ENCODE peak calls at places on chromosomes 3 and 15, in eight cellular contexts. Z is HT-29; E is head of caudate nucleus; N is fibroblast of lung; W is activated naive CD4-positive, alpha-beta T cell treated with Interleukin-2 at 50 U/mL for 16 hours; B is ovary; J is kidney glomerular epithelial cell; H is T follicular helper cell. U is an unnamed sample.

GRCh38 chr3:3125977-3126376 is 763 bp upstream of the TRNT1 start:
- DNase-seq in Z (no peak), E (no peak), N (no peak), W (no peak), B (peak; percentile 20), J (no peak), H (no peak), U (no peak)

GRCh38 chr15:78709263-78709882 is 68.4 kb upstream of the CHRNB4 start:
- DNase-seq in Z (peak; percentile 87), E (peak; percentile 52), N (peak; percentile 26), W (peak; percentile 69), B (peak; percentile 58), J (peak; percentile 33), H (peak; percentile 43), U (peak; percentile 47)

GRCh38 chr15:48330045-48330840 is 986 bp upstream of the DUT start:
- DNase-seq in Z (peak; percentile 41), E (no peak), N (peak; percentile 19), W (no peak), B (no peak), J (peak; percentile 22), H (no peak), U (peak; percentile 8)

GRCh38 chr3:166123576-166123975 is 286.4 kb upstream of the BCHE start:
- DNase-seq in Z (no peak), E (no peak), N (peak; percentile 2), W (no peak), B (no peak), J (no peak), H (no peak), U (peak; percentile 56)

GRCh38 chr15:31237042-31237324 is 89.7 kb upstream of the KLF13 start:
- DNase-seq in Z (no peak), E (peak; percentile 32), N (no peak), W (no peak), B (no peak), J (no peak), H (no peak), U (no peak)

GRCh38 chr15:58931985-58932384 is 1.5 kb downstream of the SLTM start:
- DNase-seq in Z (peak; percentile 69), E (no peak), N (peak; percentile 81), W (no peak), B (no peak), J (peak; percentile 40), H (no peak), U (peak; percentile 19)

GRCh38 chr3:111636506-111636905 is 41.4 kb upstream of the ZBED2 start:
- DNase-seq in Z (no peak), E (no peak), N (peak; percentile 4), W (no peak), B (no peak), J (no peak), H (no peak), U (no peak)

GRCh38 chr15:61528590-61528929 is 299.5 kb upstream of the RORA start:
- DNase-seq in Z (no peak), E (no peak), N (no peak), W (no peak), B (no peak), J (no peak), H (no peak), U (no peak)

GRCh38 chr3:31288641-31289100 is 244.1 kb upstream of the STT3B start:
- DNase-seq in Z (peak; percentile 62), E (no peak), N (peak; percentile 55), W (peak; percentile 47), B (peak; percentile 64), J (peak; percentile 66), H (no peak), U (peak; percentile 94)

GRCh38 chr15:52220251-52220650 is 29.1 kb upstream of the GNB5 start:
- DNase-seq in Z (no peak), E (no peak), N (no peak), W (no peak), B (no peak), J (no peak), H (no peak), U (no peak)

GRCh38 chr3:49864505-49864904 is 5.2 kb downstream of the CAMKV start:
- DNase-seq in Z (no peak), E (no peak), N (no peak), W (no peak), B (no peak), J (no peak), H (no peak), U (no peak)

GRCh38 chr3:79086514-79086913 is 681.3 kb downstream of the ROBO1 start:
- DNase-seq in Z (peak; percentile 58), E (peak; percentile 37), N (peak; percentile 67), W (no peak), B (peak; percentile 13), J (peak; percentile 57), H (no peak), U (peak; percentile 70)

GRCh38 chr15:99059010-99059981 is 45.6 kb upstream of the SYNM start:
- DNase-seq in Z (peak; percentile 28), E (no peak), N (peak; percentile 92), W (peak; percentile 42), B (peak; percentile 89), J (peak; percentile 86), H (peak; percentile 4), U (peak; percentile 64)

GRCh38 chr3:99953596-99953995 is 135.9 kb downstream of the CMSS1 start:
- DNase-seq in Z (no peak), E (no peak), N (no peak), W (no peak), B (no peak), J (peak; percentile 51), H (no peak), U (no peak)

GRCh38 chr3:72970942-72971341 is 25.7 kb upstream of the PPP4R2 start:
- DNase-seq in Z (no peak), E (no peak), N (no peak), W (no peak), B (no peak), J (no peak), H (no peak), U (no peak)

U was measured in epithelial cell of esophagus.